ENCODE peak calls at places on chromosomes 2 and 18, in four cellular contexts. C is neuronal stem cell, X is H9, J is IMR-90. P is an unnamed sample.

GRCh38 chr2:169815849-169816248 is 8.9 kb downstream of the METTL5 start:
- DNase-seq in C (no peak), X (no peak), J (peak), P (no peak)

GRCh38 chr2:20450201-20451108 is 3.6 kb downstream of the RHOB start:
- DNase-seq in C (no peak), X (peak), J (peak), P (peak)

GRCh38 chr2:194745532-194746146 is 911.4 kb upstream of the SLC39A10 start:
- DNase-seq in C (peak), X (no peak), J (no peak), P (no peak)

GRCh38 chr18:50231621-50232020 is 34.7 kb downstream of the CFAP53 start:
- DNase-seq in C (no peak), X (no peak), J (no peak), P (peak)

GRCh38 chr2:23009545-23010149 is 375.3 kb upstream of the KLHL29 start:
- DNase-seq in C (no peak), X (no peak), J (peak), P (peak)

GRCh38 chr2:190973726-190974628 is 40.0 kb downstream of the STAT1 start:
- DNase-seq in C (no peak), X (no peak), J (no peak), P (peak)

GRCh38 chr18:4430836-4431235 is 24.3 kb downstream of the DLGAP1 start:
- DNase-seq in C (no peak), X (no peak), J (no peak), P (no peak)

GRCh38 chr2:173145454-173145853 is 69.8 kb downstream of the MAP3K20 start:
- DNase-seq in C (no peak), X (no peak), J (no peak), P (no peak)

GRCh38 chr2:119190321-119190720 is 31.8 kb upstream of the C1QL2 start:
- DNase-seq in C (no peak), X (no peak), J (no peak), P (peak)

GRCh38 chr18:39414009-39414700 is 1848.6 kb upstream of the CELF4 start:
- DNase-seq in C (no peak), X (no peak), J (peak), P (no peak)

GRCh38 chr2:226256709-226257401 is 542.8 kb downstream of the IRS1 start:
- DNase-seq in C (no peak), X (no peak), J (peak), P (no peak)

DNA sequence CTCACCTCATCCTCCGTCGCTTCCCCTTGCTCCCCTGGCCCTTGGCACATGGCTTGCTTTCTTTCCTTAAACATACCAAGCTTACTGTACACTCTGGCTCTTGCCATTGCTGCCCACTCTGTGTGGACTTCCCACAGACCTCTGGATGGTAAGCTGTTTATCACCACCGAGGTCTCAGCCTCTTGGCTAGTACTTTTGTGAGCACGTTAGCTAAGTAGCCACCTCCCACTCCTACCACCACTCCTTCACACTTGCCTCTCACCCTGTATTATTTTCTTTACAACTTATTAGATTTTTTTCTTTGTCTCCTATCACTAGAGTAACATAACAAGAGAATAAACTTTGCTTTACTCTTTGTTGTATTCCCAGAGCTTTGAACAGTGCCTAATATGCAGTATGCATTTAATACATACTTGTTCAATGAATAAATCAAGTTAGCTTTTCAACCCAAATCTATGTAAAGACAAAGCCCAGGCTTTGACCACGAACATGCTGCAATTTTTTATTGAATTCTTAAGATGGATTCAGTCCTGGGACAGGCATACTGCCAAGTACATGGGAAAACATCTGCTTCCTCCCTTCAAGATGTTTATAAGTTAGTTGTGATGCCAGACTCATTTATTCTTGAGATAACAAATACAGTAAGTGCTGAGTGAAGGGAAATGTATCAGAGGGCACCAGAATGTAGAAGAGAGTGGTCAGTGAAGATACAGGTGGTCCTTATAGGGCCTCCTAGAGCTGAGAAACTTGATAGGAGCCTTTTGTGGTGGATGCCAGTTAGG is 24.9 kb upstream of the MSGN1 start:
- DNase-seq in C (no peak), X (no peak), J (peak), P (no peak)
- H3K27ac ChIP-seq in C (no peak), X (no peak), J (no peak), P (no peak)

GRCh38 chr2:235641956-235642355 is 148.1 kb downstream of the AGAP1 start:
- DNase-seq in C (no peak), X (no peak), J (no peak), P (no peak)
- H3K18ac ChIP-seq in C (peak), X (no peak), J (peak), P (peak)

DNA sequence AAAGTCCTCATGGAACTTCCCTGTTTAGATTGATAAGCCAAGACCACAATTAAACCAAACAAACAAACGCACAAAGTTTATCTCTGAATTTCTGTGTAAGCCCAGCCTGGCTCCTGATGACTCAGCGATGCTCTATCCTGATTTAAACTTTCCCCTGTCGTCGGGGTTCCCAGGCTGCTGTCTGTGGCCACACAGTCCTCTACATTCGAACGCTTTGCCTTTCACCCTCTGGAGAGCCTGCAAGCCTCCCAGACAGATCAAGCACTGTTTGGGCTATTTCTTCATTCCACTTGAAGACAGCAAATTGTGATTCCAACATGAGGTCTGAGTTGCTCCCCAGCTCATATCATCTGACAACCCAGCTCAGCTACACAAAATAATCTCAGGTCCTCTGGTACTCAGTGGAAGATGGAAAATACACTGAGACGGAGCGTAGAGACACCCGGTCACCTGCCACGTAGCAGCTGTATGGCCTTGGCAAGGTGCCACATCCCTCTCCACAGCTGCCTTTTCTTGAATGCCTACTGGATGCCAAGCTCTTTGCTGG is 51.2 kb downstream of the CYRIA start:
- DNase-seq in C (no peak), X (no peak), J (peak), P (peak)
- H4K91ac ChIP-seq in C (no peak), X (no peak), J (no peak), P (no peak)

DNA sequence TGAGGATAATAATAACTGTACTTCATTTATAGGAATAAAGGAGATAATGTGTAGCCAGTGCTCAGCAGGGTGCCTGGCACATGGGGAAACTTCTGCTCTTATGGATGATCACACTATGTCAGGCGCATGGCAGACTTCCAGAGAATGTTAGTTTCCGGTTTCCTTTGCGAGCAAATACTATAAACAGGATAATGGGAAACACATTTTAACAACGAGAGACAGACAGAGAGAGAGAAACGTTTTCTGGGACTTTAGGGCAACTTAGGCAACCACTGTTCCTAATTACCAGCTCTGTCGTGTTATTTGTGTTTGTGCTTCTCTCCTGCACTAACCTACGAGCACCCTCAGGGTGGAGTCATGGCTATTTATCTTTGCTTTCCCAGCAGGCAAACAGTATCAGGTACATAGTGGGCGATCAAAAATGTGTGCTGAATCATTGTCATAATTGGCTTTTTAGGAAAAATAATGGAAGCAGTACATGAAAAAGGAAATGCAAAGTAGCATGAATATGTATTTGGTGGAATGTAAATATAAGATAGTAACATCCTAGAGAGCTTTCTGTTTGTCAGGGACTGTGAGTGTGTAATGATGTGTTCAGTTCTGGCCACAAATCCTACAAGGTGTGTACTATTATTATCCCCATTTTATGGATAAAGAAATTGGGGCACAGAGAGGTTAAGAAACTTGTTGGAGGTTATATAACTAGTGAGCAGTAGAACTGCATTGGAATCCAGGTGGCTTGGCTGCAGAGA is 36.8 kb upstream of the IGFBP2 start:
- DNase-seq in C (no peak), X (no peak), J (peak), P (no peak)
- H3K27ac ChIP-seq in C (no peak), X (no peak), J (peak), P (no peak)

GRCh38 chr2:118044849-118045248 is 31.0 kb upstream of the CCDC93 start:
- DNase-seq in C (no peak), X (no peak), J (no peak), P (no peak)

GRCh38 chr2:118049140-118050128 is 35.6 kb upstream of the CCDC93 start:
- DNase-seq in C (no peak), X (no peak), J (no peak), P (no peak)

GRCh38 chr2:118048396-118048795 is 34.5 kb upstream of the CCDC93 start:
- DNase-seq in C (no peak), X (no peak), J (peak), P (peak)

GRCh38 chr2:118046628-118047210 is 32.8 kb upstream of the CCDC93 start:
- DNase-seq in C (no peak), X (no peak), J (peak), P (no peak)

DNA sequence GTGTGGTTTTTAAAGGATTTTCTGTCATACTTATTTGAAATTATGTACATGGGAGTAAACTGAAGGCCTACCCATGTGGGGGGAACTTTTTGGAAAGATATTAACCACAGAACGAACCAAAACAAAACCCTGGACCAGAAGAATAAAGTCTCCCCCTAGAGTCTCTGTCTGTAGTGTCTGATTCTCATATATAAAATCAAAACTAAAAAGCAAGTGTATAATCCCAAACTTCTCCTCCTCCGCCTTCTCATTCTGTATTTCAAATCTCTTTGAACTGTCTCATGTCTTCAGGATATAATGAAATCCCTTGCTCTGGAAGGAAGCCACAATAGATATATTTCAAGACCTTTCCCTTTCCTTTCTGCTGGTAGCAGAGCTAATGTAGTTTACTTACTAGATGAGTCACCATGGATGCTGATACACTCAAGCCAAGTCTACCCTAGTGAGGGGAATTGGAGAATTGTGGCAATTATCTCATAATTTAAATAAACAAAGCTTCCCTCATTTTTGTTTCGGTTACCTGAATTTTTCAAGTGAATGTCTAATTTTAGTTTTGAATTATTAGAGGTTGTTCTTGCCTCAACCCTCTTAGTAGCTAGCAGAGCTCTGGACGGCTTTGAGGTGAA is 33.5 kb upstream of the CCDC93 start:
- DNase-seq in C (no peak), X (no peak), J (peak), P (no peak)
- H3K18ac ChIP-seq in C (no peak), X (no peak), J (no peak), P (no peak)

GRCh38 chr2:101329026-101329425 is 20.5 kb upstream of the RNF149 start:
- DNase-seq in C (no peak), X (no peak), J (no peak), P (no peak)

GRCh38 chr2:101330253-101330921 is 21.9 kb upstream of the RNF149 start:
- DNase-seq in C (no peak), X (peak), J (no peak), P (no peak)

GRCh38 chr2:101327863-101328394 is 19.4 kb upstream of the RNF149 start:
- DNase-seq in C (no peak), X (peak), J (no peak), P (peak)

GRCh38 chr2:101331202-101331601 is 22.7 kb upstream of the RNF149 start:
- DNase-seq in C (no peak), X (no peak), J (no peak), P (no peak)

DNA sequence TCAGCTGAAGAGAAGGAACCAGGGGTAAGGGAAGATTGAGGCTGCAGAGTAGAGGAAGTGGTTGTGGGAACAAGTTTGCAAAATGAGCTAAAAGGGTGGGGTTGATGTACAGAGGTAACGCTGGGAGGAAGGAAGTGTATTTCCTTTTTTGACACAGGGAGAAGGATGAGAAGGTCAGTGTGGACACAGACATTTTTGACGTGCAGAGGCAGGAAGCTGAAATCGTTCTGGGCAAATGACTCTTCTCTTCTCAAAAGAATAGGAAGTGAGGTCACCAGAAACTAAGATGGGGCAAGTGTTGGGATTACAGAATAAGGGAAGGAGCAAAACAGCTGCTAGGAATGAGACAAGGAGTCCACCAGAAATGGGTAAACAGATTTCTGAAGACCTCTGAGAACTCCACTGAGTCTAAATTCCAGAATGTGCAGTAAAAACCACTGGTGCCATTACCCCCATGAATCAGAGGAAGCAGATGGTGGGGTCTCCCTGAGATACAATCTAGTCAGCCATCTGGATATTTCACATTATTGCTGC is 20.0 kb upstream of the RNF149 start:
- DNase-seq in C (no peak), X (no peak), J (peak), P (peak)
- H4K91ac ChIP-seq in C (no peak), X (no peak), J (no peak), P (peak)

DNA sequence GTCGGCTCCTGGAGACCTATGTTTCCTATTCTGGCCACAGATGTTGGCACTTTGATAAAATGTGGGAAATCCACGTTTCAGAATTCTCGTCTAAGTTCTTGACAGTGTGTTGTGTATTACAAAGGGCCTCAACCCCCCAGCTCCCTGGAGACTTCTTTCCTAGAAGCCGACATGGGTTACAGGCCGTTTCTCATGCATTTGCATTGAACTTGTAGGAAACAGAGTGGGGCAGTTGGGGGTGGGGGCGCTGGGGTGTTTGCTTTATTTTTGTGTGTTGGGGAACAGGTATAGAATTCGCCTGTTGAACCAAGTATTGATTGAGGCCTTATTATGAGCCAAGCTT is 104.0 kb downstream of the CABLES1 start:
- DNase-seq in C (no peak), X (no peak), J (no peak), P (no peak)
- H3K27ac ChIP-seq in C (no peak), X (no peak), J (no peak), P (no peak)